ENCODE peak calls at places on chromosomes 7 and 10, in eight cellular contexts. U is sigmoid colon, Y is colonic mucosa, N is hepatocyte, X is body of pancreas, T is fibroblast of mammary gland, O is endodermal cell, Z is neural progenitor cell. E is an unnamed sample.

GRCh38 chr7:31384461-31384860 is 43.9 kb upstream of the NEUROD6 start:
- DNase-seq in T (no peak), X (no peak), O (no peak), U (no peak), Z (no peak), Y (no peak), N (no peak), E (no peak)

GRCh38 chr7:45387837-45388236 is 186.3 kb upstream of the ADCY1 start:
- DNase-seq in O (no peak), U (no peak), X (no peak), Z (no peak), N (no peak), Y (no peak), T (no peak), E (no peak)

GRCh38 chr7:137986252-137987010 is 15.5 kb downstream of the CREB3L2 start:
- DNase-seq in Y (no peak), U (peak; percentile 79), X (no peak), O (no peak), T (peak; percentile 96), Z (no peak), N (peak; percentile 64), E (no peak)

GRCh38 chr10:45180946-45181439 is 134.4 kb downstream of the OR13A1 start:
- DNase-seq in X (no peak), T (no peak), Y (no peak), O (no peak), N (no peak), U (peak; percentile 67), Z (no peak), E (no peak)

GRCh38 chr10:3045471-3046209 is 21.7 kb upstream of the PFKP start:
- DNase-seq in U (peak; percentile 76), O (peak; percentile 87), T (peak; percentile 76), N (peak; percentile 68), Z (peak; percentile 77), X (peak; percentile 34), Y (peak; percentile 45), E (no peak)

GRCh38 chr7:132430466-132430862 is 145.8 kb downstream of the PLXNA4 start:
- DNase-seq in O (no peak), X (no peak), Y (no peak), Z (no peak), T (no peak), N (no peak), U (no peak), E (no peak)

GRCh38 chr10:91077549-91078017 is 142.9 kb upstream of the PCGF5 start:
- DNase-seq in N (no peak), T (no peak), X (peak; percentile 92), O (no peak), Y (peak; percentile 83), Z (no peak), U (no peak), E (peak; percentile 92)

GRCh38 chr10:67076175-67076574 is 150.3 kb downstream of the LRRTM3 start:
- DNase-seq in Y (no peak), N (peak; percentile 39), T (no peak), U (no peak), X (peak; percentile 48), O (no peak), Z (no peak), E (no peak)

GRCh38 chr7:157028528-157028903 is 18.1 kb upstream of the MNX1 start:
- DNase-seq in T (no peak), U (no peak), Z (no peak), O (no peak), Y (no peak), N (no peak), X (no peak), E (no peak)

GRCh38 chr10:48655426-48656240 is 29.0 kb upstream of the WDFY4 start:
- DNase-seq in X (peak; percentile 84), Z (no peak), N (peak; percentile 26), O (no peak), Y (peak; percentile 47), U (peak; percentile 80), T (peak; percentile 65), E (peak; percentile 43)

GRCh38 chr10:5522913-5523560 is 1.7 kb upstream of the CALML3 start:
- DNase-seq in X (no peak), U (peak; percentile 21), N (no peak), Z (no peak), Y (no peak), T (no peak), O (no peak), E (no peak)

GRCh38 chr10:92552310-92552709 is 21.6 kb downstream of the IDE start:
- DNase-seq in Z (no peak), N (no peak), X (no peak), Y (no peak), T (no peak), U (no peak), O (no peak), E (no peak)
- TF ChIP-seq CTCF in Z (peak; percentile 29), N (peak; percentile 9), X (no peak), Y (no peak), T (peak; percentile 36), U (no peak), O (peak; percentile 65), E (peak; percentile 40)

DNA sequence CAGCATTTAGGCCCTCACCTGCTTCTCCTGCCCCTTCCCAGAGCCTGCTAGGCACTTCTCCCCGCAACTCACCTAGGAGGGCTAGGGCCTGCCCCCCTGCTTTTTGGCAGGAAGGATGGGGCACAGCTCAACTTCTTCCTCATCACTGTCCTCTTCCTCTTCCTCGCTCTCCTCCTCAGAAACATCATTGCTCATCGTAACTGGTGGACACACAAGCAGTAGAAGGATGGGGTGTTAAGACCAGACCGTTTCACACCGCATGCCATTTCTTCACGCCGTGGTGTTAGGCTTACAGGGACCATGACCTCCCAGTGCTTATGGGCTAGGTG is 1.6 kb downstream of the NPM3 start:
- DNase-seq in N (no peak), X (no peak), O (no peak), T (no peak), Y (no peak), Z (no peak), U (peak; percentile 43), E (no peak)
- H3K4me3 ChIP-seq in N (no peak overlapping the region), X (no peak overlapping the region), O (peak overlapping the region; percentile 90), T (peak overlapping the region; percentile 91), Y (no peak overlapping the region), Z (peak overlapping the region; percentile 75), U (no peak overlapping the region), E (peak overlapping the region; percentile 84)

GRCh38 chr10:35409094-35409582 is 72.8 kb downstream of the CCNY start:
- DNase-seq in Y (no peak), T (peak; percentile 85), O (no peak), X (peak; percentile 81), U (peak; percentile 80), N (no peak), Z (no peak), E (peak; percentile 36)

GRCh38 chr10:35412900-35413491 is 76.7 kb downstream of the CCNY start:
- DNase-seq in Z (no peak), U (peak; percentile 11), O (no peak), Y (no peak), T (peak; percentile 38), N (no peak), X (no peak), E (no peak)

GRCh38 chr10:35413985-35414861 is 77.9 kb downstream of the CCNY start:
- DNase-seq in Z (no peak), X (no peak), N (peak; percentile 42), Y (no peak), T (peak; percentile 35), O (peak; percentile 77), U (peak; percentile 56), E (no peak)

GRCh38 chr10:35412336-35412735 is 76.0 kb downstream of the CCNY start:
- DNase-seq in Z (no peak), U (peak; percentile 27), O (no peak), X (no peak), T (no peak), Y (no peak), N (no peak), E (no peak)

GRCh38 chr10:35409808-35410207 is 73.5 kb downstream of the CCNY start:
- DNase-seq in Z (no peak), N (no peak), T (no peak), U (peak; percentile 29), X (no peak), O (no peak), Y (no peak), E (no peak)
- TF ChIP-seq CTCF in Z (no peak), N (no peak), T (no peak), U (no peak), X (no peak), O (no peak), Y (no peak), E (no peak)

DNA sequence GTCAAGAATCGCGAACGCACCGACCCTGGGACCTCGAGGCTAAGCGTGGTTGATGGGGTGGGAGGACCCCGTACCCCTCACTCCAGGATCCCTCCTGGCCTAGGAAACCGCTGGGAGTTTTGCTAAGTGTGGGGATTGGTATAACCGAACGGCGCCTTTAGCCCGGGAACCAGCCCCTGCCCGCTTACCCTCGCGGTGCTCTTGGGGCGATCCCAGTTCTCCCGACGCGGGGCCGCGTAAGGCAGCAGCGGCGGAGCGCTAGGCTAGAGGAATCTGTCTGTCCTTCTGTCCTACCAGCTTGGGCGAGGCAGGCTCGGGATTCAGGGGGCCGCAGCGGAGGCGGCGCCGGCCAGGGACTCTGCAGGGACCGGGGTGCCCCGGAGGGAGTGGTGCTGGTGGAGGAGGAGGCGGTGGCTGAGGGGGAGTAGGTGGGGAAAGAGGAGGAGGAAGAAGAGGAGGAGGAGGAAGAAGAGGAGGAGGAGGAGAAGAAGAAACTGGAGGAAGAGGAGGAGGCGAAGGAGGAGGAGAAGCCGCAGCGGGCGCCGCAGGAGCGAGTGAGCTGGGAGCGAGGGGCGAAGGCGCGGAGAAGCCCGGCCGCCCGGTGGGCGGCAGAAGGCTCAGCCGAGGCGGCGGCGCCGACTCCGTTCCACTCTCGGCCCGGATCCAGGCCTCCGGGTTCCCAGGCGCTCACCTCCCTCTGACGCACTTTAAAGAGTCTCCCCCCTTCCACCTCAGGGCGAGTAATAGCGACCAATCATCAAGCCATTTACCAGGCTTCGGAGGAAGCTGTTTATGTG is 439 bp upstream of the EMX2 start:
- DNase-seq in O (peak; percentile 94), Z (peak; percentile 96), Y (no peak), T (peak; percentile 91), X (no peak), N (peak; percentile 69), U (no peak), E (peak; percentile 45)
- H3K4me3 ChIP-seq in O (peak overlapping the region; percentile 69), Z (peak overlapping the region; percentile 83), Y (no peak overlapping the region), T (peak overlapping the region; percentile 62), X (no peak overlapping the region), N (no peak overlapping the region), U (peak overlapping the region; percentile 2), E (peak overlapping the region; percentile 11)

E was measured in BE2C.